ENCODE peak calls at places on chromosomes 2 and 18, in seven cellular contexts. L is tibial artery, U is OCI-LY7, S is upper lobe of left lung, K is fibroblast of lung, X is small intestine, Q is breast epithelium. Y is an unnamed sample. For H3K36me3 and H3K9me3, the result is how much of the 10 kb centered on the place peaks cover.

GRCh38 chr2:23009545-23010149 is 375.3 kb upstream of the KLHL29 start:
- DNase-seq in S (no peak), Q (peak), K (peak), L (no peak), X (no peak), U (no peak), Y (peak)

GRCh38 chr2:13576634-13577033 is 859.9 kb downstream of the TRIB2 start:
- DNase-seq in S (no peak), K (no peak), Q (no peak), X (no peak), U (no peak), L (no peak), Y (no peak)

GRCh38 chr2:78940998-78941397 is 84.5 kb upstream of the REG3G start:
- DNase-seq in L (no peak), Q (no peak), S (no peak), K (no peak), U (no peak), X (no peak), Y (no peak)

GRCh38 chr2:61423714-61424113 is 47.2 kb downstream of the USP34 start:
- DNase-seq in L (no peak), K (no peak), S (no peak), Q (no peak), X (peak), U (no peak), Y (peak)

GRCh38 chr18:3114026-3114425 is 101.1 kb upstream of the LPIN2 start:
- DNase-seq in U (no peak), Q (no peak), K (no peak), X (peak), L (no peak), S (no peak), Y (no peak)

GRCh38 chr2:74550231-74550630 is 3.5 kb downstream of the LOXL3 start:
- DNase-seq in U (no peak), S (no peak), X (no peak), L (no peak), Q (no peak), K (no peak), Y (no peak)

GRCh38 chr2:181231151-181231550 is 226.0 kb upstream of the ITGA4 start:
- DNase-seq in K (no peak), L (no peak), Q (no peak), X (no peak), S (no peak), U (no peak), Y (peak)

GRCh38 chr18:40866013-40866644 is 1088.9 kb upstream of the PIK3C3 start:
- DNase-seq in L (no peak), U (no peak), K (peak), S (no peak), Q (no peak), X (no peak), Y (peak)

GRCh38 chr2:190533968-190534309 is 583 bp downstream of the NEMP2 start:
- DNase-seq in S (peak), L (no peak), X (peak), Q (no peak), U (peak), K (no peak), Y (no peak)

GRCh38 chr2:105749583-105750399 is 5.1 kb downstream of the NCK2 start:
- DNase-seq in X (no peak), Q (no peak), K (peak), S (no peak), U (no peak), L (no peak), Y (no peak)

GRCh38 chr2:123913266-123913810 is 111.7 kb upstream of the CNTNAP5 start:
- DNase-seq in L (no peak), X (no peak), U (no peak), Q (no peak), K (no peak), S (no peak), Y (no peak)

GRCh38 chr2:16785072-16785638 is 119.5 kb upstream of the CYRIA start:
- DNase-seq in Q (no peak), S (no peak), L (no peak), K (no peak), U (no peak), X (no peak), Y (no peak)

GRCh38 chr2:205405752-205406151 is 276.5 kb upstream of the NRP2 start:
- DNase-seq in Q (no peak), U (no peak), S (no peak), X (no peak), L (no peak), K (peak), Y (peak)

GRCh38 chr2:545228-545627 is 132.0 kb downstream of the TMEM18 start:
- DNase-seq in L (no peak), Q (no peak), K (no peak), U (no peak), X (no peak), S (no peak), Y (no peak)

GRCh38 chr2:239498981-239499633 is 98.3 kb upstream of the HDAC4 start:
- DNase-seq in U (no peak), K (peak), L (peak), X (no peak), S (no peak), Q (peak), Y (peak)

GRCh38 chr2:228581731-228582130 is 400.2 kb upstream of the SPHKAP start:
- DNase-seq in X (no peak), U (no peak), K (no peak), Q (no peak), S (no peak), L (no peak), Y (no peak)

GRCh38 chr2:44148997-44149396 is 19.7 kb upstream of the PPM1B start:
- DNase-seq in Q (no peak), L (no peak), K (no peak), S (no peak), X (no peak), U (no peak), Y (no peak)

GRCh38 chr2:102619414-102620319 is at the start of gene SLC9A2:
- DNase-seq in S (peak), U (no peak), K (peak), Q (no peak), L (no peak), X (peak), Y (peak)

GRCh38 chr18:55427951-55428350 is 160.0 kb downstream of the TCF4 start:
- DNase-seq in X (no peak), S (no peak), Q (no peak), L (no peak), U (no peak), K (no peak), Y (no peak)
- H3K36me3 ChIP-seq in X (under half), S (under half), Q (under half), L (under half), U (under half), K (under half), Y (under half)

GRCh38 chr18:23967321-23968089 is 47.0 kb upstream of the TTC39C start:
- DNase-seq in L (no peak), S (peak), X (peak), Q (no peak), K (no peak), U (peak), Y (no peak)
- H3K4me3 ChIP-seq in L (no peak), S (no peak), X (no peak), Q (no peak), K (no peak), U (no peak), Y (no peak)

GRCh38 chr2:120142528-120143261 is 80.5 kb downstream of the TMEM185B start:
- DNase-seq in X (no peak), S (no peak), Q (no peak), K (no peak), L (no peak), U (no peak), Y (no peak)

GRCh38 chr2:120148229-120148628 is 75.0 kb downstream of the TMEM185B start:
- DNase-seq in Q (no peak), L (no peak), U (no peak), X (no peak), K (no peak), S (no peak), Y (no peak)

GRCh38 chr2:120150040-120150482 is 73.1 kb downstream of the TMEM185B start:
- DNase-seq in L (no peak), Q (no peak), S (no peak), X (no peak), U (no peak), K (no peak), Y (no peak)

GRCh38 chr2:120149406-120149805 is 73.8 kb downstream of the TMEM185B start:
- DNase-seq in L (no peak), U (no peak), K (no peak), S (no peak), X (no peak), Q (no peak), Y (no peak)

GRCh38 chr2:120148669-120149068 is 74.5 kb downstream of the TMEM185B start:
- DNase-seq in K (no peak), Q (no peak), L (no peak), U (no peak), S (no peak), X (no peak), Y (no peak)
- H3K9me3 ChIP-seq in K (under half), Q (under half), L (under half), U (under half), S (under half), X (under half), Y (under half)

DNA sequence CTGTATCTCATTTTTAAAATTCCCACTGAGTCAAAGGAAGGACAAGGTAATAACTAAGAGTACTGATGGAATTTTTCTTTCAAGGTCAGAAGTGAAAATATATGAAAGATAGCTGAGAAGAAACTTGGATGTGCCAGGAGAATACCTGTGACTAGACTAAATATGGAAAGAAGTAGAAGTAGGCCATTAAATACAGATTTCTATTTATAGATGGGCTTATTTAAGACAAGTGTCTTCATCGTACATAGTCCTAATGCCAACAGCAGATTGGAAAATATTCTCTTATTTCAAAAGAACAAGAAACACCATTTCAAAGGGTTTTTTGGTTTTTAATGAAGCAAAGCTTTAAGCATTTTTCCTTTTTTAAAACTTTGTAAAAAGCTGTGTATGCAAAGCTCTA is 22.0 kb downstream of the UGP2 start:
- DNase-seq in K (no peak), X (no peak), U (no peak), L (no peak), S (no peak), Q (no peak), Y (no peak)
- H3K36me3 ChIP-seq in K (under half), X (under half), U (half or more), L (under half), S (under half), Q (under half), Y (under half)

DNA sequence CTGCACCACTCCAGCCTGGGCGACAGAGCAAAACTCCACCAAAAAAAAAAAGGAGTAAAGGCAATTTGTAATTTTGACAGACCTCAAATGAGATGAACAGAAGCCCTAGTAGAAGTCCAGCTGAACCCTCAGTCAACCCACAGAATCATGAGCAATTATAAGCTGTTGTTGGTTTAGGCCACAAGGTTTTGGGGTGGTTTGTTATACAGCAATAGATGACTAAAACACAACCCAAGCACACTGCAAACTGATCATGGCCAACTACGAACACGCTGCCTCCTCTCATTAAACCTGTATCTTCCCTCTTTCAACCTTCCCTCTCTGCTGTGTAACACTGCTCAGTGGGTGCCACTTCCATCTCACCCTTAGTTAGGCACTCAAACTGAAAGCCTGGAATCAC is 22.1 kb downstream of the AAK1 start:
- DNase-seq in K (no peak), S (no peak), U (no peak), Q (no peak), L (no peak), X (no peak), Y (no peak)
- H3K4me3 ChIP-seq in K (no peak), S (no peak), U (no peak), Q (no peak), L (no peak), X (no peak), Y (no peak)

GRCh38 chr2:6845903-6846302 is 19.8 kb downstream of the CMPK2 start:
- DNase-seq in S (no peak), X (no peak), L (no peak), K (no peak), U (no peak), Q (no peak), Y (no peak)

GRCh38 chr2:6841537-6842287 is 24.0 kb downstream of the CMPK2 start:
- DNase-seq in L (no peak), S (no peak), Q (no peak), U (no peak), K (no peak), X (no peak), Y (no peak)

GRCh38 chr2:6845312-6845711 is 20.4 kb downstream of the CMPK2 start:
- DNase-seq in K (peak), X (no peak), S (no peak), U (peak), L (no peak), Q (no peak), Y (no peak)

GRCh38 chr2:6846967-6847695 is 18.6 kb downstream of the CMPK2 start:
- DNase-seq in U (no peak), S (no peak), K (no peak), Q (no peak), X (no peak), L (no peak), Y (peak)

DNA sequence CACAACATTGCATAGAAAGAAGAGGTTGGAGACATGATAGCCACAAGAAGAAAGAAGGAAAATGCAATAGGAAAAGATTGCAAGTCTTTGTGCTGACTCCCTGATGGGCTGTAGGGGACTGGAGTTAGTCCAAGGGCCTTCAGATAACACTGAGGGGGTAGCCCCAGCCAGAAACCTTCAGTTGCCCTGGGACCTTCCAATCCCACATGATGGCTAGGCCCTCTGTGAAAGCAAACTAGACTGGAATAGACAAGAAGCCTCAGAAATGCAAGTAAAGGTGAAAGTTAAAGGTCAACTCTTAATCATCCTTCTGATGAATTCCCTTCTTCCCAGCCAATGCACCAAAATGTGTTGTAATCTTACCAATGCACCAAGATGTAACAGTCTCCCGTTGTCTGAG is 19.2 kb downstream of the CMPK2 start:
- DNase-seq in K (no peak), U (no peak), X (no peak), Q (no peak), L (no peak), S (no peak), Y (no peak)
- H3K9me3 ChIP-seq in K (under half), U (under half), X (under half), Q (half or more), L (under half), S (under half), Y (under half)

GRCh38 chr2:238467062-238467461 is 40.3 kb downstream of the ASB1 start:
- DNase-seq in S (no peak), K (no peak), U (no peak), Q (no peak), X (no peak), L (no peak), Y (no peak)
- H3K36me3 ChIP-seq in S (under half), K (under half), U (under half), Q (under half), X (under half), L (under half), Y (under half)

Y was measured in MG63.